ENCODE peak calls at places on chromosomes 4 and X, in five cellular contexts. One of them, this sample, is unnamed.

GRCh38 chr4:85127653-85128052 is 161.2 kb upstream of the WDFY3 start:
- DNase-seq in activated CD8-positive, alpha-beta T cell treated with anti-CD3 and anti-CD28 coated beads for 36 hours: peak
- DNase-seq in fibroblast of pulmonary artery: peak
- DNase-seq in GM10248: peak
- DNase-seq in A549: peak
- DNase-seq in this sample: peak

GRCh38 chrX:97704881-97705280 is 821.2 kb downstream of the RPA4 start:
- DNase-seq in fibroblast of pulmonary artery: no peak
- DNase-seq in GM10248: no peak
- DNase-seq in activated CD8-positive, alpha-beta T cell treated with anti-CD3 and anti-CD28 coated beads for 36 hours: no peak
- DNase-seq in A549: no peak
- DNase-seq in this sample: no peak

GRCh38 chr4:7820031-7820825 is 119.4 kb downstream of the AFAP1 start:
- DNase-seq in A549: no peak
- DNase-seq in GM10248: no peak
- DNase-seq in fibroblast of pulmonary artery: no peak
- DNase-seq in activated CD8-positive, alpha-beta T cell treated with anti-CD3 and anti-CD28 coated beads for 36 hours: no peak
- DNase-seq in this sample: no peak

GRCh38 chr4:150852237-150852636 is 162.8 kb downstream of the LRBA start:
- DNase-seq in fibroblast of pulmonary artery: peak
- DNase-seq in GM10248: no peak
- DNase-seq in A549: no peak
- DNase-seq in activated CD8-positive, alpha-beta T cell treated with anti-CD3 and anti-CD28 coated beads for 36 hours: no peak
- DNase-seq in this sample: no peak

GRCh38 chrX:37871626-37872302 is 24.4 kb upstream of the DYNLT3 start:
- DNase-seq in GM10248: no peak
- DNase-seq in A549: peak
- DNase-seq in fibroblast of pulmonary artery: peak
- DNase-seq in activated CD8-positive, alpha-beta T cell treated with anti-CD3 and anti-CD28 coated beads for 36 hours: peak
- DNase-seq in this sample: no peak

GRCh38 chr4:40486534-40486933 is 143.1 kb downstream of the RBM47 start:
- DNase-seq in A549: peak
- DNase-seq in GM10248: no peak
- DNase-seq in fibroblast of pulmonary artery: peak
- DNase-seq in activated CD8-positive, alpha-beta T cell treated with anti-CD3 and anti-CD28 coated beads for 36 hours: no peak
- DNase-seq in this sample: no peak

GRCh38 chr4:170087163-170087700 is 2.5 kb downstream of the AADAT start:
- DNase-seq in activated CD8-positive, alpha-beta T cell treated with anti-CD3 and anti-CD28 coated beads for 36 hours: no peak
- DNase-seq in GM10248: no peak
- DNase-seq in fibroblast of pulmonary artery: peak
- DNase-seq in A549: no peak
- DNase-seq in this sample: no peak

GRCh38 chr4:56986192-56986591 is 7.5 kb downstream of the POLR2B start:
- DNase-seq in activated CD8-positive, alpha-beta T cell treated with anti-CD3 and anti-CD28 coated beads for 36 hours: no peak
- DNase-seq in GM10248: no peak
- DNase-seq in A549: no peak
- DNase-seq in fibroblast of pulmonary artery: no peak
- DNase-seq in this sample: no peak

GRCh38 chr4:7687006-7687405 is 252.3 kb upstream of the PSAPL1 start:
- DNase-seq in activated CD8-positive, alpha-beta T cell treated with anti-CD3 and anti-CD28 coated beads for 36 hours: no peak
- DNase-seq in GM10248: no peak
- DNase-seq in A549: no peak
- DNase-seq in fibroblast of pulmonary artery: no peak
- DNase-seq in this sample: no peak

GRCh38 chr4:156773648-156774357 is 197.8 kb downstream of the PDGFC start:
- DNase-seq in A549: peak
- DNase-seq in fibroblast of pulmonary artery: no peak
- DNase-seq in GM10248: no peak
- DNase-seq in activated CD8-positive, alpha-beta T cell treated with anti-CD3 and anti-CD28 coated beads for 36 hours: no peak
- DNase-seq in this sample: no peak

GRCh38 chrX:110108381-110108796 is 105.5 kb downstream of the TMEM164 start:
- DNase-seq in A549: no peak
- DNase-seq in GM10248: no peak
- DNase-seq in activated CD8-positive, alpha-beta T cell treated with anti-CD3 and anti-CD28 coated beads for 36 hours: no peak
- DNase-seq in fibroblast of pulmonary artery: peak
- DNase-seq in this sample: no peak

GRCh38 chrX:5390376-5390775 is 838.3 kb downstream of the NLGN4X start:
- DNase-seq in fibroblast of pulmonary artery: no peak
- DNase-seq in A549: no peak
- DNase-seq in activated CD8-positive, alpha-beta T cell treated with anti-CD3 and anti-CD28 coated beads for 36 hours: no peak
- DNase-seq in GM10248: no peak
- DNase-seq in this sample: no peak

GRCh38 chr4:47650584-47651130 is 165.6 kb downstream of the ATP10D start:
- DNase-seq in activated CD8-positive, alpha-beta T cell treated with anti-CD3 and anti-CD28 coated beads for 36 hours: no peak
- DNase-seq in GM10248: no peak
- DNase-seq in A549: no peak
- DNase-seq in fibroblast of pulmonary artery: peak
- DNase-seq in this sample: no peak

GRCh38 chr4:112923514-112923913 is 125.9 kb upstream of the ANK2 start:
- DNase-seq in GM10248: no peak
- DNase-seq in activated CD8-positive, alpha-beta T cell treated with anti-CD3 and anti-CD28 coated beads for 36 hours: no peak
- DNase-seq in A549: no peak
- DNase-seq in fibroblast of pulmonary artery: no peak
- DNase-seq in this sample: no peak

DNA sequence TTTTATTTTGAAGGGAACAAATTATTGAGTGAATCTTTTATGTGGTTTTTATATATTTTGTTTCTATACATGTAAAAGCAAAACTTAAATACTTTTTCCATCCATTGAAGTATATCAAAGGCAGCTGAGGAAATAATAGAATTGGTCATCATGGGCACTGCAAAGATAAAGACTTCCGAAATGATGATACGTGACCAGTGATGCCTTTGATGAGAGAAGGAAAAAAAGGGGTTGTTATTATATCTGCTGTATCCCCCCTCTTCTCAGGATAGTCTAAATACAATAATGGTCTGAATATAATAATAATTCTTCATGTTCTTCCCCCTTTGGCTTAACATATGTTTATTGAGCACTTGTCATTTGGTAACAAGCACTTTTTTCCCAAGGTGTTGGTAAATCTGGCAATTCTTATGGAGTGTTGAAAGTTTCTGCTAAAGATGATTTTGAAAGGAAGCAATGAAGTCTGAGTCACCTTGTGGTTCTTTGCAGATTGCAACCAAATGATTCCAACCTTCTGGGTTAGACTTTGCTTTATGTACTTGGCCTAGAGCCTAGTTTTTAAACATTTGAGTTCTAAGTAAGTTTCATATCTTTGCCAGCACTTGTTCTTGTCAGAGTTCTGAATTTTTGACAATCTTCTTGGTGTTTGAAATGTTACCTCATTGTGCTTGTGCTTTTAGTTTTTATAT is 60.8 kb downstream of the USP9X start:
- DNase-seq in A549: peak
- DNase-seq in GM10248: no peak
- DNase-seq in activated CD8-positive, alpha-beta T cell treated with anti-CD3 and anti-CD28 coated beads for 36 hours: no peak
- DNase-seq in fibroblast of pulmonary artery: peak
- DNase-seq in this sample: no peak
- TF ChIP-seq CTCF in A549: no peak
- TF ChIP-seq CTCF in GM10248: no peak
- TF ChIP-seq CTCF in activated CD8-positive, alpha-beta T cell treated with anti-CD3 and anti-CD28 coated beads for 36 hours: no peak
- TF ChIP-seq CTCF in fibroblast of pulmonary artery: peak
- TF ChIP-seq CTCF in this sample: no peak

DNA sequence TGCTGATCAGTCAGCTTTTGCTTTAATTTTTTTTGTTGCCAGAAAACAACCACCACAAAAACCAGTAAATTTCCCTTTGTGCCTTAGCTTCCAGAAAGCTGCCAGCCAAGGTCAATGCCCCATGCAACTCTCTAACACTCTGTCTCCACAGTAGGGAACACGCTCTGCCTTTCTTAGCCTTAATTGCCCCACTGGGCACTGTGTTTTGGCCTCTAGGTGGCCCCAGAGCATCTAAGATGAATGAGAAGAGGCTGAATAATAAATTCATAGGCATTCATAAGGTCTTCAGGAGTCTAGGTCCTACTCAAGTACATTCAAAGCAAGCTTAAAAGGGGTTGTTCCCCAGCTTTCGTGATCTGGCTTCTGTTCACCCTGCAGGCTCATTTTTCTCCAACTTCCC is 57.7 kb upstream of the PASD1 start:
- DNase-seq in GM10248: no peak
- DNase-seq in activated CD8-positive, alpha-beta T cell treated with anti-CD3 and anti-CD28 coated beads for 36 hours: peak
- DNase-seq in fibroblast of pulmonary artery: no peak
- DNase-seq in A549: peak
- DNase-seq in this sample: peak
- TF ChIP-seq CTCF in GM10248: peak
- TF ChIP-seq CTCF in activated CD8-positive, alpha-beta T cell treated with anti-CD3 and anti-CD28 coated beads for 36 hours: no peak
- TF ChIP-seq CTCF in fibroblast of pulmonary artery: no peak
- TF ChIP-seq CTCF in A549: peak
- TF ChIP-seq CTCF in this sample: peak

GRCh38 chr4:81256059-81256635 is 41.1 kb upstream of the PRKG2 start:
- DNase-seq in activated CD8-positive, alpha-beta T cell treated with anti-CD3 and anti-CD28 coated beads for 36 hours: no peak
- DNase-seq in A549: no peak
- DNase-seq in fibroblast of pulmonary artery: no peak
- DNase-seq in GM10248: no peak
- DNase-seq in this sample: no peak

GRCh38 chr4:81257021-81257420 is 42.0 kb upstream of the PRKG2 start:
- DNase-seq in fibroblast of pulmonary artery: peak
- DNase-seq in A549: no peak
- DNase-seq in activated CD8-positive, alpha-beta T cell treated with anti-CD3 and anti-CD28 coated beads for 36 hours: no peak
- DNase-seq in GM10248: no peak
- DNase-seq in this sample: no peak

GRCh38 chr4:81259151-81259550 is 44.1 kb upstream of the PRKG2 start:
- DNase-seq in fibroblast of pulmonary artery: no peak
- DNase-seq in A549: no peak
- DNase-seq in activated CD8-positive, alpha-beta T cell treated with anti-CD3 and anti-CD28 coated beads for 36 hours: no peak
- DNase-seq in GM10248: no peak
- DNase-seq in this sample: no peak

GRCh38 chr4:81257841-81258240 is 42.8 kb upstream of the PRKG2 start:
- DNase-seq in activated CD8-positive, alpha-beta T cell treated with anti-CD3 and anti-CD28 coated beads for 36 hours: no peak
- DNase-seq in GM10248: no peak
- DNase-seq in fibroblast of pulmonary artery: no peak
- DNase-seq in A549: no peak
- DNase-seq in this sample: no peak

DNA sequence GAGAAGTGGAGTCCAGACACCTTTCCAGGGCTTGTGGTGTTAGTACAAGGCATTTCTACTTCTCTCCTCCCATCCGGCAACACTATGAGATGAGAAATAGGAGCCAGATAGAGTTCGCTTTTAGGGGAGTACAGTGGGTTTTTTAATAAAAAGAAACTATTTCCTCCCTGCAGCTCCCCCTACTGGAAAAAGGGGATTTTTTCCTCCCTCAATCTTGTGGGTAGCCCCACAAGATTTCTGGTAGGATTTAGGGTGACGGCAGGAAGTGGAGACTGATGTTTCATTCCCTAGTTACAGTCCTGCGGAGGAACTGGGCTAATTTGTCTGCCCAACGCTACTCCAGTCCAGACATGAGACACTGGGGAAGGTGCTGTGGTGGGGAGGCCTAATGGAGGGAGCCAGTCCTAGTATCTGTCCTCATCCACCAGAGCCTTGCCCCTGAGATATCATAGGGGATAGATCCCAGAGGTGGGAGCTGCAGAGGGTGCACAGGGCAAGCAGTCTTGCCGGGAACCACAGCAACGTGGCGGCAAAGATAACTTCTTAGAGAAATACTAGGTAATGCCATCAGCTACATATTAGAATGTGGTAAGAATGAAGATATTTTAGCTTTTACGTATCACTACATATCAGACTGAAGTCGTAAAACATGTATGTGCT is 45.6 kb upstream of the PRKG2 start:
- DNase-seq in A549: no peak
- DNase-seq in fibroblast of pulmonary artery: peak
- DNase-seq in GM10248: no peak
- DNase-seq in activated CD8-positive, alpha-beta T cell treated with anti-CD3 and anti-CD28 coated beads for 36 hours: no peak
- DNase-seq in this sample: peak
- TF ChIP-seq CTCF in A549: peak
- TF ChIP-seq CTCF in fibroblast of pulmonary artery: peak
- TF ChIP-seq CTCF in GM10248: peak
- TF ChIP-seq CTCF in activated CD8-positive, alpha-beta T cell treated with anti-CD3 and anti-CD28 coated beads for 36 hours: no peak
- TF ChIP-seq CTCF in this sample: peak

DNA sequence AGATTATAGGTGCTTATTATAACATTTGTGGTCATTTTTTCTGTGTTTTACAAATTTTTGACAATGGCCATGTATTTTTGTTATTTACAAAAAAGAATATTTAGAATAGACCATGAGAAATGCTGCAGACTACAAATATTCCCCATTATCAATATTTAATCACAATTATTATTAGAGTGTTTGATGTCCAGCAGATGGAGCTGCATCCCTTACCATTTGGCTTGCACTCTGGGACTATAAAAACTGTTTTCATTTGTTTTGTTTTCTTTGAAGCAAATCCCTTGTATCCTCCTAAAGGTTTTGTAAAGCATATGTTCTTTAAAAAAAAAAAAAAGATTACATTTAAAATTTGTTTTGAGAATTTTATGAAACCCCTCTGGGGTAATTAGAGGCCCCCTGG is 85.6 kb upstream of the CXorf66 start:
- DNase-seq in A549: peak
- DNase-seq in GM10248: no peak
- DNase-seq in fibroblast of pulmonary artery: peak
- DNase-seq in activated CD8-positive, alpha-beta T cell treated with anti-CD3 and anti-CD28 coated beads for 36 hours: no peak
- DNase-seq in this sample: no peak
- TF ChIP-seq CTCF in A549: peak
- TF ChIP-seq CTCF in GM10248: peak
- TF ChIP-seq CTCF in fibroblast of pulmonary artery: peak
- TF ChIP-seq CTCF in activated CD8-positive, alpha-beta T cell treated with anti-CD3 and anti-CD28 coated beads for 36 hours: no peak
- TF ChIP-seq CTCF in this sample: peak

GRCh38 chrX:115913575-115913974 is 257.0 kb upstream of the AGTR2 start:
- DNase-seq in A549: no peak
- DNase-seq in activated CD8-positive, alpha-beta T cell treated with anti-CD3 and anti-CD28 coated beads for 36 hours: no peak
- DNase-seq in GM10248: no peak
- DNase-seq in fibroblast of pulmonary artery: no peak
- DNase-seq in this sample: no peak

GRCh38 chrX:115909017-115909416 is 261.5 kb upstream of the AGTR2 start:
- DNase-seq in A549: no peak
- DNase-seq in activated CD8-positive, alpha-beta T cell treated with anti-CD3 and anti-CD28 coated beads for 36 hours: no peak
- DNase-seq in GM10248: no peak
- DNase-seq in fibroblast of pulmonary artery: no peak
- DNase-seq in this sample: no peak

GRCh38 chrX:115906881-115907280 is 263.7 kb upstream of the AGTR2 start:
- DNase-seq in activated CD8-positive, alpha-beta T cell treated with anti-CD3 and anti-CD28 coated beads for 36 hours: no peak
- DNase-seq in A549: no peak
- DNase-seq in fibroblast of pulmonary artery: no peak
- DNase-seq in GM10248: no peak
- DNase-seq in this sample: no peak

GRCh38 chrX:115911967-115912366 is 258.6 kb upstream of the AGTR2 start:
- DNase-seq in activated CD8-positive, alpha-beta T cell treated with anti-CD3 and anti-CD28 coated beads for 36 hours: no peak
- DNase-seq in A549: no peak
- DNase-seq in GM10248: no peak
- DNase-seq in fibroblast of pulmonary artery: no peak
- DNase-seq in this sample: no peak

DNA sequence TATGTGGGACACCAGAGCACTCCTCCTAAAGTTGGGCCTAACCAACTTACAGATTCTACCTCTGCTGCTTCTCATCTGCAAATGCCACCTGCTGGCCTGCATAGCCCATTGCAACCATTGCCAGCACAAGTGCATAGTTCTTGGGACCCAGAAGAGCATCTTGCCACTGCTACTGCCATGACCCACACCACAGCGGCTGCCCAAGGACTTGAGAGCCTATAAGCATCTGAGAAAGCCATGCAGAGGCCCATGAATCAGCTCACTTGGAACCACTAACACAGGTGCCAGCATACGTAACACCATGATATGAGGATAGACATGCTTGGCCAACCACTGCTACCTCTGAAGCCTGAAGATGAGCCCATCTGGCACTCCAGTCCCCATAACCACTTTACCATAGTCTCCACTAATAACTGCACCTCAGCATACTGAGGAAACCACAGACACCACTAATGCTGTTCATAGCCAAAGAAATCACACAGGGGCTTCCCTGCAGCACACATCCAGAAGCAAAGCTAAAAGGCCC is 258.1 kb upstream of the AGTR2 start:
- DNase-seq in activated CD8-positive, alpha-beta T cell treated with anti-CD3 and anti-CD28 coated beads for 36 hours: no peak
- DNase-seq in GM10248: no peak
- DNase-seq in fibroblast of pulmonary artery: no peak
- DNase-seq in A549: no peak
- DNase-seq in this sample: no peak
- TF ChIP-seq CTCF in activated CD8-positive, alpha-beta T cell treated with anti-CD3 and anti-CD28 coated beads for 36 hours: no peak
- TF ChIP-seq CTCF in GM10248: no peak
- TF ChIP-seq CTCF in fibroblast of pulmonary artery: peak
- TF ChIP-seq CTCF in A549: no peak
- TF ChIP-seq CTCF in this sample: peak